ENCODE peak calls at places on chromosome 1, in ten cellular contexts. One of them, this sample, is unnamed.
A peak's percentile ranks its signal among the peaks of the same experiment; 100 is the strongest.

GRCh38 chr1:8873506-8874229 is 4.8 kb downstream of the ENO1 start:
- DNase-seq in prostate gland: peak; percentile 80
- DNase-seq in A549: peak; percentile 82
- DNase-seq in uterus: peak; percentile 68
- DNase-seq in body of pancreas: peak; percentile 85
- DNase-seq in heart left ventricle: peak; percentile 73
- DNase-seq in GM12891: no peak
- DNase-seq in tibial nerve: peak; percentile 60
- DNase-seq in H54: peak; percentile 64
- DNase-seq in ovary: peak; percentile 58
- DNase-seq in this sample: peak; percentile 90

GRCh38 chr1:77288275-77288674 is 6.5 kb downstream of the AK5 start:
- DNase-seq in A549: no peak
- DNase-seq in H54: no peak
- DNase-seq in ovary: no peak
- DNase-seq in uterus: no peak
- DNase-seq in GM12891: no peak
- DNase-seq in body of pancreas: no peak
- DNase-seq in heart left ventricle: no peak
- DNase-seq in prostate gland: no peak
- DNase-seq in tibial nerve: no peak
- DNase-seq in this sample: no peak

GRCh38 chr1:51535006-51535592 is 16.0 kb upstream of the EPS15 start:
- DNase-seq in tibial nerve: peak; percentile 52
- DNase-seq in prostate gland: peak; percentile 36
- DNase-seq in A549: peak; percentile 20
- DNase-seq in uterus: peak; percentile 66
- DNase-seq in GM12891: no peak
- DNase-seq in H54: no peak
- DNase-seq in ovary: peak; percentile 47
- DNase-seq in body of pancreas: peak; percentile 49
- DNase-seq in heart left ventricle: peak; percentile 42
- DNase-seq in this sample: peak; percentile 65

GRCh38 chr1:8394456-8395321 is 76.8 kb downstream of the SLC45A1 start:
- DNase-seq in prostate gland: no peak
- DNase-seq in body of pancreas: no peak
- DNase-seq in tibial nerve: no peak
- DNase-seq in A549: no peak
- DNase-seq in ovary: no peak
- DNase-seq in heart left ventricle: no peak
- DNase-seq in H54: no peak
- DNase-seq in GM12891: no peak
- DNase-seq in uterus: no peak
- DNase-seq in this sample: no peak

GRCh38 chr1:100290291-100290690 is 24.3 kb downstream of the RTCA start:
- DNase-seq in ovary: no peak
- DNase-seq in heart left ventricle: no peak
- DNase-seq in prostate gland: no peak
- DNase-seq in uterus: no peak
- DNase-seq in H54: no peak
- DNase-seq in tibial nerve: no peak
- DNase-seq in body of pancreas: no peak
- DNase-seq in GM12891: no peak
- DNase-seq in A549: no peak
- DNase-seq in this sample: no peak

GRCh38 chr1:8169364-8170058 is 143.4 kb upstream of the ERRFI1 start:
- DNase-seq in GM12891: peak; percentile 38
- DNase-seq in A549: peak; percentile 69
- DNase-seq in tibial nerve: peak; percentile 35
- DNase-seq in ovary: peak; percentile 77
- DNase-seq in body of pancreas: peak; percentile 93
- DNase-seq in H54: no peak
- DNase-seq in heart left ventricle: peak; percentile 67
- DNase-seq in uterus: peak; percentile 50
- DNase-seq in prostate gland: peak; percentile 87
- DNase-seq in this sample: peak; percentile 92

GRCh38 chr1:31576743-31577455 is 584 bp downstream of the TINAGL1 start:
- DNase-seq in GM12891: no peak
- DNase-seq in body of pancreas: no peak
- DNase-seq in uterus: no peak
- DNase-seq in A549: no peak
- DNase-seq in ovary: no peak
- DNase-seq in prostate gland: no peak
- DNase-seq in H54: no peak
- DNase-seq in heart left ventricle: peak; percentile 30
- DNase-seq in tibial nerve: no peak
- DNase-seq in this sample: peak; percentile 62

GRCh38 chr1:215022723-215023122 is 59.8 kb upstream of the KCNK2 start:
- DNase-seq in uterus: no peak
- DNase-seq in heart left ventricle: no peak
- DNase-seq in prostate gland: no peak
- DNase-seq in body of pancreas: no peak
- DNase-seq in tibial nerve: no peak
- DNase-seq in H54: no peak
- DNase-seq in A549: no peak
- DNase-seq in ovary: no peak
- DNase-seq in GM12891: no peak
- DNase-seq in this sample: no peak

GRCh38 chr1:26626994-26627393 is 68.8 kb upstream of the ARID1A start:
- DNase-seq in H54: no peak
- DNase-seq in GM12891: no peak
- DNase-seq in uterus: no peak
- DNase-seq in tibial nerve: no peak
- DNase-seq in heart left ventricle: no peak
- DNase-seq in prostate gland: no peak
- DNase-seq in body of pancreas: no peak
- DNase-seq in A549: no peak
- DNase-seq in ovary: no peak
- DNase-seq in this sample: no peak

GRCh38 chr1:231683439-231684165 is 57.0 kb downstream of the DISC1 start:
- DNase-seq in prostate gland: no peak
- DNase-seq in uterus: no peak
- DNase-seq in H54: no peak
- DNase-seq in A549: no peak
- DNase-seq in GM12891: no peak
- DNase-seq in tibial nerve: peak; percentile 30
- DNase-seq in ovary: no peak
- DNase-seq in body of pancreas: no peak
- DNase-seq in heart left ventricle: peak; percentile 40
- DNase-seq in this sample: no peak

GRCh38 chr1:161747789-161748188 is 1.8 kb upstream of the DUSP12 start:
- DNase-seq in tibial nerve: no peak
- DNase-seq in GM12891: no peak
- DNase-seq in prostate gland: no peak
- DNase-seq in body of pancreas: no peak
- DNase-seq in heart left ventricle: no peak
- DNase-seq in H54: no peak
- DNase-seq in A549: no peak
- DNase-seq in uterus: no peak
- DNase-seq in ovary: no peak
- DNase-seq in this sample: no peak

DNA sequence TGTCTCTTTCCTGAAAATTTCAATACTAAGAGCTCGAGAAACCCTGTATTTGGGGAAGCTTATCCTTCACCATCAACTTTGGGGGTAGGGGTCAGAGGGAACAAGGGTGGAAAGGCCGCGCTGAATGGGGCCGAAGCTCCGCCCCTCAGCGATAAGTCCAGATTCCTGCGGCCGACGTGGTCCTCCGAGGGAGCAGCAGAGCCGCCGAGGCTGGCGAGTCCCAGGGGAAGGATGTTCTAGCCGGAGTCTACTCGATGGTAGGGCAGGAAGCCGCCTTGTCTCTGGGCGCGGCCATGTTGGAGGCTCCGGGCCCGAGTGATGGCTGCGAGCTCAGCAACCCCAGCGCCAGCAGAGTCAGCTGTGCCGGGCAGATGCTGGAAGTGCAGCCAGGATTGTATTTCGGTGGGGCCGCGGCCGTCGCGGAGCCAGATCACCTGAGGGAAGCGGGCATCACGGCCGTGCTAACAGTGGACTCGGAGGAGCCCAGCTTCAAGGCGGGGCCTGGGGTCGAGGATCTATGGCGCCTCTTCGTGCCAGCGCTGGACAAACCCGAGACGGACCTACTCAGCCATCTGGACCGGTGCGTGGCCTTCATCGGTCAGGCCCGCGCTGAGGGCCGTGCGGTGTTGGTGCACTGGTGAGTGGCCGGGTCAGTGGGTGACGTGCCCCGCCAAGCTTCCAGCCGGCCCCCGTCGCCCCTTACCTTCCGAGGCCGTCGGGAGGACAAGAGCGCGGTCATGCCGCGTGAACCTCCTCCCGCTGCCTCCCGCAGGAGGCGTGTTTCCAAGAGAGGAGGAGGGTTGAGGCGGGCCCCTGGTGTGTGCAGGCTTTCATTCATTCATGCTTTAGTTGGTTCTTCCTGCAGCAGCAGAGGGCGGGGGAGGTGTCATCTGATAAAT is at the start of gene DUSP12:
- DNase-seq in heart left ventricle: peak; percentile 96
- DNase-seq in GM12891: peak; percentile 71
- DNase-seq in tibial nerve: peak; percentile 85
- DNase-seq in prostate gland: peak; percentile 87
- DNase-seq in H54: peak; percentile 79
- DNase-seq in uterus: peak; percentile 93
- DNase-seq in ovary: peak; percentile 90
- DNase-seq in body of pancreas: peak; percentile 93
- DNase-seq in A549: peak; percentile 89
- DNase-seq in this sample: peak; percentile 96
- TF ChIP-seq POLR2A in heart left ventricle: peak; percentile 65
- TF ChIP-seq POLR2A in GM12891: peak; percentile 82
- TF ChIP-seq POLR2A in tibial nerve: peak; percentile 25
- TF ChIP-seq POLR2A in prostate gland: peak; percentile 33
- TF ChIP-seq POLR2A in H54: peak; percentile 90
- TF ChIP-seq POLR2A in uterus: no peak
- TF ChIP-seq POLR2A in ovary: peak; percentile 26
- TF ChIP-seq POLR2A in body of pancreas: peak; percentile 73
- TF ChIP-seq POLR2A in A549: peak; percentile 66
- TF ChIP-seq POLR2A in this sample: no peak

DNA sequence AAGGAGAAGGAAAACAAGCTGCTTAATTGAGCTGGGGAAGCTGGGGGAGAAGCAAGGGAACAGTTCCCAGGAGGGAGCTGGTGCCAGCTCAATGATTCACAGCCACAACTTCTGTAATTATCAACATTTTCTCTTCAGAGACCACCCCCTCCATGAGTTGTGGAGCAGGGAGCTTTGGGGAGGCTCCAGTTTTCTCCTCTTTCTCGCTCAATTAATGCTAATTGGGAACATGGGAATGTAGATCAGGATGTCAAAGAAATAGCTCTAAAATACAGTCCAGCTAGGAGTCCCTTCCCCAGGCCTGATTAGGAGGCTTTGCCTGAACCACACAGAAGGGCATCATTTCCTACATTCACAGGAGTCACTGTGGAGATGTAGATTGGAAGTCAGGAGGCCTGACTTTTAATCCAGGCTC is 12.2 kb upstream of the MNDA start:
- DNase-seq in body of pancreas: no peak
- DNase-seq in A549: no peak
- DNase-seq in H54: no peak
- DNase-seq in ovary: no peak
- DNase-seq in tibial nerve: no peak
- DNase-seq in uterus: peak; percentile 22
- DNase-seq in GM12891: no peak
- DNase-seq in prostate gland: no peak
- DNase-seq in heart left ventricle: no peak
- DNase-seq in this sample: no peak
- TF ChIP-seq POLR2A in body of pancreas: no peak
- TF ChIP-seq POLR2A in A549: no peak
- TF ChIP-seq POLR2A in H54: no peak
- TF ChIP-seq POLR2A in ovary: no peak
- TF ChIP-seq POLR2A in tibial nerve: no peak
- TF ChIP-seq POLR2A in uterus: no peak
- TF ChIP-seq POLR2A in GM12891: no peak
- TF ChIP-seq POLR2A in prostate gland: no peak
- TF ChIP-seq POLR2A in heart left ventricle: no peak
- TF ChIP-seq POLR2A in this sample: no peak

DNA sequence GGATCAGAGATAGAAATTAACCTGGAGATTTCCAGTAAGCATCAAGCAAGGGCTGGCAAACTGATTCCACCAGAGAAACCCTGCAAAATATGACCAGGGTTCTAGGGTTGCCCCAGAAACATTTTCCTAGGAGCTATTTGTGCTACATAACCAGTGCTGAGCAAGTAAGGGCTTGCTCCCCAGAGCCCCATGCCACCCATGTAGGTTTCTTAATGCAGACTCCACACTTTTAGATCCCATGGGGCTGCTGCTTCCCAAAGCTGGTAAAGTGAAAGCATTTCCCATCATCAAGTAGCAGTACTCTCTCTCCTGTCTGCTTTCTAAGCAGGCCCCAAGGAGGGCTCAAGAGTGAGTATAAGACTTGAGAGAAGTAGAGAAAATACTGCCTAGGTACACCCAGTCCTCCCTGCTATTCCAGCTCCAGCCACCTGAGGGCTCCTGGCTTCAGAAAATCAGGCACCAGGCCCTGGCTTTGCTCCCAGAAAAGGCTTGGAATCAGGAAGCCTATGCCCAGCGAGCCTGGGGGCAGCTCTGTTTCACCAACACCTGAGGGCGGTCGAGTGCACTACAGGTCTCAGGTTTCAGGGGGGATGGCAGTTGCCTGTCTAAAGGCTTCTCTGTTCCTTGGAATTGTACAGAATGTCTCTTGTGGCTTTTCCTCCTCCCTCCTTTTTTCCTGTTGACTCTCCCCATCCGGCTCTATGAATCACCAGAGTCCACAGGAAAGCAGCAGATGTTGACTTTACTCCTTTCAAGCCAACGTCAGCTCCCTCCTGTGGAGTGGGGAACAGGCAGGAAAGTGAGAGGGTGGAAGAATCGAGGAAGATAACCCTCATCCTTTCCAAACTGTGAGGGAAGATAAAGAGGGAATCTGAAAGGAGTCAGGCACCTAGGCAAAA is 6.2 kb upstream of the ANKRD35 start:
- DNase-seq in heart left ventricle: peak; percentile 95
- DNase-seq in ovary: peak; percentile 96
- DNase-seq in body of pancreas: peak; percentile 98
- DNase-seq in tibial nerve: peak; percentile 96
- DNase-seq in uterus: peak; percentile 95
- DNase-seq in GM12891: peak; percentile 42
- DNase-seq in A549: peak; percentile 99
- DNase-seq in H54: peak; percentile 88
- DNase-seq in prostate gland: peak; percentile 99
- DNase-seq in this sample: peak; percentile 98
- TF ChIP-seq POLR2A in heart left ventricle: no peak
- TF ChIP-seq POLR2A in ovary: peak; percentile 9
- TF ChIP-seq POLR2A in body of pancreas: peak; percentile 48
- TF ChIP-seq POLR2A in tibial nerve: peak; percentile 49
- TF ChIP-seq POLR2A in uterus: peak; percentile 32
- TF ChIP-seq POLR2A in GM12891: no peak
- TF ChIP-seq POLR2A in A549: no peak
- TF ChIP-seq POLR2A in H54: peak; percentile 37
- TF ChIP-seq POLR2A in prostate gland: peak; percentile 37
- TF ChIP-seq POLR2A in this sample: no peak

DNA sequence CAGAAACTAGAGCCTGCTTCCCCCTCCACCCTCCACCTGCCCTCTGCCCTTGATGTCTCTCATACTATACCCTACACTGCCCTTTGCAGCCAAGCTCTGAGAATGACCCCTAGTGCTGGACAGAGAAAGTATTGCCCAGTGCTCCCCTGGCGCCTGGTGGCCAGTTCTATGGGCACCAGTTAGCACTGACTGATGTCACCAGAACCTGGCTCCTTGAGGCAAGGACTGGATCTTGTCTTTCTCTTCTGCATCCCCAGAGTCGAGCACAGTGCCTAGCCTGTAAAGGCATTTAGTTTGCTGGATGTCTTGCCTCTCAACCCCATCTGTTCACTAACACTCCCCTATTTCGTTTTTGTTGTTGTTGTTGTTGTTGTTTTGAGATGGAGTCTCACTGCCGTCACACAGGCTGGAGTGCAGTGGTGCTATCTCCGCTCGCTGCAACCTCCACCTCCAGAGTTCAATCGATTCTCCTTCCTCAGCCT is 5.9 kb downstream of the PHLDA3 start:
- DNase-seq in GM12891: no peak
- DNase-seq in A549: no peak
- DNase-seq in uterus: no peak
- DNase-seq in tibial nerve: no peak
- DNase-seq in heart left ventricle: no peak
- DNase-seq in H54: no peak
- DNase-seq in body of pancreas: no peak
- DNase-seq in ovary: no peak
- DNase-seq in prostate gland: no peak
- DNase-seq in this sample: no peak
- TF ChIP-seq POLR2A in GM12891: peak; percentile 63
- TF ChIP-seq POLR2A in A549: no peak
- TF ChIP-seq POLR2A in uterus: no peak
- TF ChIP-seq POLR2A in tibial nerve: no peak
- TF ChIP-seq POLR2A in heart left ventricle: no peak
- TF ChIP-seq POLR2A in H54: no peak
- TF ChIP-seq POLR2A in body of pancreas: no peak
- TF ChIP-seq POLR2A in ovary: no peak
- TF ChIP-seq POLR2A in prostate gland: no peak
- TF ChIP-seq POLR2A in this sample: no peak